ENCODE peak calls at places on chromosomes 16 and 17, in seven cellular contexts. D is sigmoid colon, U is stomach, Y is breast epithelium, Q is H1, E is prostate gland, L is HCT116. O is an unnamed sample. For H3K9me3, the result is how much of the 10 kb centered on the place peaks cover.

GRCh38 chr17:8632087-8632486 is 1.6 kb upstream of the MYH10 start:
- DNase-seq in U (no peak), Q (peak), Y (no peak), L (no peak), D (no peak), E (peak), O (no peak)

GRCh38 chr16:3182608-3183444 is 5.2 kb upstream of the OR1F1 start:
- DNase-seq in E (no peak), Y (no peak), D (no peak), Q (peak), U (peak), L (no peak), O (no peak)

GRCh38 chr16:81677375-81677737 is 101.7 kb upstream of the PLCG2 start:
- DNase-seq in Q (no peak), L (no peak), Y (no peak), E (no peak), U (no peak), D (no peak), O (no peak)

GRCh38 chr17:44907696-44908470 is 7.4 kb downstream of the GFAP start:
- DNase-seq in D (no peak), U (no peak), Q (no peak), E (no peak), L (no peak), Y (no peak), O (no peak)

GRCh38 chr17:5555254-5555653 is 29.1 kb downstream of the NLRP1 start:
- DNase-seq in L (no peak), U (no peak), Q (no peak), D (no peak), E (no peak), Y (no peak), O (no peak)

GRCh38 chr16:66220766-66221165 is 145.7 kb upstream of the CDH5 start:
- DNase-seq in Q (no peak), U (no peak), E (no peak), L (no peak), Y (no peak), D (no peak), O (no peak)

GRCh38 chr16:84851192-84852127 is 31.7 kb downstream of the CRISPLD2 start:
- DNase-seq in Q (no peak), Y (peak), U (peak), L (no peak), E (no peak), D (no peak), O (no peak)

GRCh38 chr17:68133370-68134045 is 98.0 kb downstream of the KPNA2 start:
- DNase-seq in D (no peak), E (no peak), L (no peak), Q (peak), Y (no peak), U (no peak), O (no peak)

DNA sequence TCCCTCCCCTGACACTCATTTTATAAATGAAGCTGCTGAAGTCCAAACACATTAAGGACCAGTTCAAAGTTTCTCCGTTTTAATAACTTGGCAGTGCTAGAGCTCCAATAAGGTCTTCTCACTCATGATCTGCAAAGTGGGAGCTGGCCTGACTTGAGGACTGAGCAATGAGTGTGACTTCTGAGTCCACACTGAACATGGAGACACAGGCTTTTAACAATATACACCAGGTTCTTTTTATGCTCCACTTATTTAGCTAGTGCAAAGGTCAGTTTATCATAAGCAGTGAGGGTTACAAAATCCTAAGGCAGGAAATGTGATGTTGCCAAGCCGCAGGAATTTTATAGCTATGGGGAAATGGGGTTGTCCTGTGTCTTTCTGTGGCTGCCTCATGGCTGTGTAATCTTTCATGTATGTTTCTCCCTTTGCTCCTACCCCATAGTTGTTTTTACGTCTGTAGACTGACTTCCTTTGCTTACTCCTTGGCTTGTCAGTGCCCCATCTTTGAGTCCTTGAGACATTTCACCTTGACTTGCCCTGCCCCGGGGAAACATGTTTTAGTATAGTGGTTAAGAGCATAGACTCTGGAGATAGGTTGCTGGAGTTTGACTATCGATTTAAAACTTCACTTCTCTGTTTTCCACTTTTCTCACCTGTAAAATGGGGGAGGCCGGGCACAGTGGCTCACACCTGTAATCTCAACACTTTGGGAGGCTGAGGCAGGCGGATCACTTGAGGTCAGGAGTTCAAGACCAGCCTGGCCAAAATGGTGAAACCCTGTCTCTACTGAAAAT is 12.2 kb upstream of the MMD start:
- DNase-seq in Y (peak), U (peak), D (peak), L (no peak), Q (no peak), E (peak), O (peak)
- TF ChIP-seq POLR2AphosphoS5 in Y (no peak), U (peak), D (peak), L (no peak), Q (no peak), E (peak), O (peak)

DNA sequence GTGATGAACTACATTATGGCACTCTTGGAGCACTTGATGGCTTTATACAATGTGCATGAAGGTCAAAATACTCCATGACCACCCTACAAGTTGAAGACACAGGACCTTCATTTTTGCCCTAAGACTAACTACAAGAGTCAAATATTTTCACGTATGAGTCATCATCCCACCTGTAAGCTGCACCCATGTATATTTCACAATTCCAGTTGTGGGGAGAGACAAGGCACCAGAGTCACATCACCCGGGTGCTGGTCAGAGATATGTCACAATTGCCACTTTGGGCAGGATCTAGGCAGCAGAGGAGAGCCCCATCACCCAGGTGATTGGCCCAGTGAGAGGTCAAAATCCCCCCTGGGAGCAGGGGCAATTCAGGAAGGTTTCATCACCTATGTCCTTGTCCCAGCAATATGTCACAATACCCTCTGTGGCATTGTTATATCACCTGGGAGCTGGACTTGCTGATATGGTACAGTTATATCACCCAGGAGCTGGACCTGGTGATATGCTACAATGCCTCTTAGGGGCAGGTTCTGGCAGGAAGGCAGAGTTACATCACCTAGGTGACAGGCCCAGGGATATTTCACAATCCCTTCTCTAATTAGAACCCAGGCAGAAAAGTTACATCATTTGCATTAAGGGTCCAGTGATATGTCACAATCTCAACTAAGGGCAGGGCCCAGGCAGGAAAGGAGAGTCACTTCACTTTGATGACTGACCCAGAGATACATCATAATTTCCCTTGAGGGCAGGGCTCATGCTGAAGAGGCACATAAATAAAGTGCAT is 1839.2 kb downstream of the TP53TG3F start:
- DNase-seq in Y (no peak), L (no peak), Q (no peak), D (no peak), E (no peak), U (no peak), O (no peak)
- H3K9me3 ChIP-seq in Y (under half), L (under half), Q (half or more), D (under half), E (under half), U (under half), O (under half)

GRCh38 chr17:36486204-36487194 is at the start of gene ZNHIT3:
- DNase-seq in Q (peak), U (peak), L (peak), E (peak), D (peak), Y (peak), O (no peak)
- TF ChIP-seq POLR2AphosphoS5 in Q (peak), U (peak), L (peak), E (peak), D (peak), Y (peak), O (peak)

GRCh38 chr16:20923876-20924275 is 23.3 kb downstream of the LYRM1 start:
- DNase-seq in Q (no peak), D (no peak), Y (no peak), L (no peak), U (no peak), E (no peak), O (no peak)
- H3K9me3 ChIP-seq in Q (under half), D (under half), Y (under half), L (under half), U (under half), E (under half), O (under half)

GRCh38 chr17:2860883-2861282 is 64.6 kb downstream of the RAP1GAP2 start:
- DNase-seq in D (no peak), L (no peak), Y (no peak), E (no peak), U (no peak), Q (no peak), O (no peak)
- TF ChIP-seq POLR2AphosphoS5 in D (no peak), L (no peak), Y (no peak), E (peak), U (no peak), Q (no peak), O (no peak)

DNA sequence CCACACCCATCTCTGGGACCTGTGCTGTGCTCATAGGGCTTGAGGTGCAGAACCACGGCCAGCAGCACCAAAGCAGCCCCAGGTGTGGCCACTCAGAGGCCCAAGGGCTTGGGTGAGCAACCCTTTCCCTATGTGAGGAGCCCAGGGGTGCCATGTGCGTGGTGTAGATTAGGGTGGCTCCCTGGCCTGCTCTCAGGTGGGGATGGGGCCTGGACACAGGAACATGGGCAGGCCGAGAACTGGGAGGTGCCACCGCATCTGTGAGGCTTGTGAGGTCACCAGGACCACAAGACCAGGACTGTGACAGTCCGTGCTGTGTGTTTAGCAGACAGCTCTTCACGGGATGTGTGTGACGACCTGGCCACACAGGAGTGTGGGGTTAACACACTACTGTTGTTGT is 103.5 kb upstream of the ZNF750 start:
- DNase-seq in D (peak), U (no peak), E (no peak), L (no peak), Q (no peak), Y (no peak), O (no peak)
- H3K9me3 ChIP-seq in D (under half), U (under half), E (under half), L (under half), Q (half or more), Y (under half), O (under half)

GRCh38 chr16:90020260-90020837 is 1.1 kb upstream of the DBNDD1 start:
- DNase-seq in Y (no peak), U (no peak), E (no peak), L (no peak), D (no peak), Q (no peak), O (no peak)

GRCh38 chr16:90019201-90019542 is at the start of gene DBNDD1:
- DNase-seq in U (peak), Q (no peak), D (no peak), E (no peak), Y (no peak), L (no peak), O (no peak)

GRCh38 chr16:90020838-90021382 is 1.7 kb upstream of the DBNDD1 start:
- DNase-seq in L (no peak), Q (no peak), E (no peak), Y (no peak), U (no peak), D (no peak), O (no peak)

GRCh38 chr16:90018297-90019200 is 707 bp downstream of the DBNDD1 start:
- DNase-seq in Y (no peak), Q (peak), L (no peak), U (peak), D (no peak), E (peak), O (no peak)

GRCh38 chr16:90019543-90020259 is 445 bp upstream of the DBNDD1 start:
- DNase-seq in D (no peak), Q (peak), E (no peak), L (no peak), U (peak), Y (no peak), O (no peak)
- TF ChIP-seq POLR2AphosphoS5 in D (no peak), Q (no peak), E (no peak), L (peak), U (no peak), Y (no peak), O (no peak)